ENCODE peak calls at places on chromosomes 12 and 14, in ten cellular contexts. H, N, T, W, O, U, Z, I, F and J are unnamed samples. For H3K27me3, the result is how much of the 10 kb centered on the place peaks cover.

GRCh38 chr12:125005652-125006051 is 12.2 kb downstream of the BRI3BP start:
- DNase-seq in H (no peak), N (no peak), T (no peak), W (no peak), O (no peak), U (no peak), Z (no peak), I (no peak), F (no peak), J (no peak)

GRCh38 chr12:123101467-123102004 is 49.4 kb downstream of the PITPNM2 start:
- DNase-seq in H (no peak), N (no peak), T (no peak), W (no peak), O (no peak), U (no peak), Z (no peak), I (no peak), F (no peak), J (no peak)

GRCh38 chr12:69966409-69966808 is 141.4 kb downstream of the MYRFL start:
- DNase-seq in H (peak), N (peak), T (no peak), W (no peak), O (peak), U (peak), Z (peak), I (peak), F (peak), J (peak)

GRCh38 chr12:12331244-12331771 is 18.7 kb downstream of the MANSC1 start:
- DNase-seq in H (no peak), N (no peak), T (peak), W (no peak), O (peak), U (peak), Z (no peak), I (peak), F (no peak), J (no peak)

GRCh38 chr14:104436741-104437701 is 142.5 kb upstream of the C14orf180 start:
- DNase-seq in H (no peak), N (peak), T (no peak), W (no peak), O (no peak), U (no peak), Z (peak), I (no peak), F (no peak), J (no peak)

GRCh38 chr14:36057452-36058142 is 118.9 kb downstream of the PTCSC3 start:
- DNase-seq in H (no peak), N (no peak), T (no peak), W (no peak), O (no peak), U (peak), Z (no peak), I (no peak), F (peak), J (peak)

GRCh38 chr12:122895290-122895689 is 634 bp downstream of the VPS37B start:
- DNase-seq in H (no peak), N (no peak), T (no peak), W (no peak), O (no peak), U (no peak), Z (no peak), I (no peak), F (no peak), J (no peak)

GRCh38 chr12:59946635-59947034 is 350.8 kb downstream of the SLC16A7 start:
- DNase-seq in H (no peak), N (no peak), T (no peak), W (no peak), O (no peak), U (no peak), Z (no peak), I (no peak), F (no peak), J (no peak)

GRCh38 chr12:124098101-124098757 is 125.2 kb downstream of the ZNF664 start:
- DNase-seq in H (no peak), N (no peak), T (peak), W (no peak), O (no peak), U (no peak), Z (no peak), I (no peak), F (no peak), J (no peak)

GRCh38 chr14:84399296-84399910 is 1130.5 kb upstream of the FLRT2 start:
- DNase-seq in H (no peak), N (no peak), T (no peak), W (no peak), O (no peak), U (no peak), Z (no peak), I (no peak), F (no peak), J (no peak)

GRCh38 chr14:91858536-91859275 is 8.6 kb downstream of the TC2N start:
- DNase-seq in H (peak), N (no peak), T (no peak), W (no peak), O (peak), U (no peak), Z (no peak), I (peak), F (peak), J (peak)

GRCh38 chr12:97148941-97149559 is 242.0 kb downstream of the NEDD1 start:
- DNase-seq in H (no peak), N (no peak), T (peak), W (peak), O (peak), U (no peak), Z (peak), I (peak), F (peak), J (peak)

GRCh38 chr14:32601908-32602307 is 272.8 kb downstream of the AKAP6 start:
- DNase-seq in H (no peak), N (no peak), T (no peak), W (no peak), O (no peak), U (peak), Z (no peak), I (no peak), F (no peak), J (no peak)

GRCh38 chr14:60643443-60644402 is 5.6 kb downstream of the SIX1 start:
- DNase-seq in H (no peak), N (no peak), T (peak), W (no peak), O (peak), U (no peak), Z (no peak), I (no peak), F (no peak), J (peak)
- H3K27me3 ChIP-seq in H (under half), N (under half), T (half or more), W (under half), O (half or more), U (half or more), Z (half or more), I (under half), F (under half), J (under half)

DNA sequence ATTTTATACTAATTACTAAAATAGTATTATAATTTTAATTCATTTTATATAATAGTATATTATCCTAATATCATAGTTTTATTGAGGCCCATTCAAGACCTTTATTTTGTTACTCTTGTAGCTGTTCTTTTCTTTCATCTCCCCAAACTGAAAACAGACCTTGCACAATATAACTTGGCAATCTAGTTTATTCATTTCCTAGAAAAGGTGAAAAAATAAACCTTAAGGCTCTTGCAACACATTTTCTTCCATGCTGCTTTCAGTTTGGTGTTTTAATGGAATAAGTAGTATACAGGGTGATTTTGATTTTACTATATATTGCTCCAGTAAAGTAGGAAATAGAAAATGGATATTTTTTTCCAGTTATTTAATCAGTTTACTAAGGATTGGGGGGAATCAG is 174.0 kb downstream of the SLC2A13 start:
- DNase-seq in H (no peak), N (no peak), T (no peak), W (no peak), O (no peak), U (no peak), Z (no peak), I (no peak), F (no peak), J (no peak)
- TF ChIP-seq CTCF in H (no peak), N (no peak), T (no peak), W (no peak), O (no peak), U (no peak), Z (no peak), I (no peak), F (no peak), J (no peak)

GRCh38 chr12:132423251-132424117 is 66.5 kb upstream of the FBRSL1 start:
- DNase-seq in H (no peak), N (no peak), T (peak), W (peak), O (no peak), U (no peak), Z (no peak), I (no peak), F (no peak), J (no peak)

GRCh38 chr12:132422057-132423043 is 67.6 kb upstream of the FBRSL1 start:
- DNase-seq in H (no peak), N (no peak), T (peak), W (no peak), O (no peak), U (no peak), Z (no peak), I (no peak), F (no peak), J (no peak)

GRCh38 chr12:132424811-132425210 is 65.1 kb upstream of the FBRSL1 start:
- DNase-seq in H (no peak), N (no peak), T (no peak), W (no peak), O (no peak), U (no peak), Z (no peak), I (no peak), F (no peak), J (no peak)

GRCh38 chr12:132426349-132427176 is 63.4 kb upstream of the FBRSL1 start:
- DNase-seq in H (no peak), N (no peak), T (no peak), W (no peak), O (no peak), U (no peak), Z (no peak), I (no peak), F (no peak), J (no peak)

DNA sequence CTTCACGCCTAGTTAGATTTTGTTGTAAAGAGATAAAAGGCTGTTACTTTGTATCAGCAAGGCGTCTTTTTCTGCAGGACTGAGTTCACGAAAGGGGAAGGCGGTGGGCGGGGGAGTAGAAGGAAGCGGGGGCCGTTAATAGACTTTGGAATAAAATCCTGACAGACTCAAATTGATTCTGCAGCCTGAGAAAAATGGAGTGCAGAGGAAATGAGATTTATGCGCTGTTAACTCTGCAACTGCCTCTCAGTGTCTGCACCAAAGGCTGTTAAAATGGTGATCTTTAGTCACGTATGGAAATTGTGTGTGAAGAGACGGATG is 65.9 kb upstream of the FBRSL1 start:
- DNase-seq in H (no peak), N (no peak), T (peak), W (no peak), O (no peak), U (no peak), Z (no peak), I (no peak), F (no peak), J (no peak)
- H3K27me3 ChIP-seq in H (half or more), N (half or more), T (half or more), W (under half), O (under half), U (under half), Z (half or more), I (half or more), F (under half), J (under half)

GRCh38 chr14:93106541-93107156 is 9.1 kb downstream of the ITPK1 start:
- DNase-seq in H (no peak), N (no peak), T (no peak), W (no peak), O (no peak), U (no peak), Z (no peak), I (no peak), F (no peak), J (no peak)

GRCh38 chr14:93107383-93107782 is 8.3 kb downstream of the ITPK1 start:
- DNase-seq in H (no peak), N (no peak), T (no peak), W (no peak), O (no peak), U (no peak), Z (no peak), I (no peak), F (no peak), J (no peak)

GRCh38 chr14:93110856-93111419 is 4.8 kb downstream of the ITPK1 start:
- DNase-seq in H (no peak), N (no peak), T (no peak), W (no peak), O (no peak), U (no peak), Z (no peak), I (no peak), F (no peak), J (no peak)

GRCh38 chr14:93108105-93108504 is 7.6 kb downstream of the ITPK1 start:
- DNase-seq in H (no peak), N (no peak), T (no peak), W (no peak), O (no peak), U (no peak), Z (no peak), I (no peak), F (no peak), J (no peak)

DNA sequence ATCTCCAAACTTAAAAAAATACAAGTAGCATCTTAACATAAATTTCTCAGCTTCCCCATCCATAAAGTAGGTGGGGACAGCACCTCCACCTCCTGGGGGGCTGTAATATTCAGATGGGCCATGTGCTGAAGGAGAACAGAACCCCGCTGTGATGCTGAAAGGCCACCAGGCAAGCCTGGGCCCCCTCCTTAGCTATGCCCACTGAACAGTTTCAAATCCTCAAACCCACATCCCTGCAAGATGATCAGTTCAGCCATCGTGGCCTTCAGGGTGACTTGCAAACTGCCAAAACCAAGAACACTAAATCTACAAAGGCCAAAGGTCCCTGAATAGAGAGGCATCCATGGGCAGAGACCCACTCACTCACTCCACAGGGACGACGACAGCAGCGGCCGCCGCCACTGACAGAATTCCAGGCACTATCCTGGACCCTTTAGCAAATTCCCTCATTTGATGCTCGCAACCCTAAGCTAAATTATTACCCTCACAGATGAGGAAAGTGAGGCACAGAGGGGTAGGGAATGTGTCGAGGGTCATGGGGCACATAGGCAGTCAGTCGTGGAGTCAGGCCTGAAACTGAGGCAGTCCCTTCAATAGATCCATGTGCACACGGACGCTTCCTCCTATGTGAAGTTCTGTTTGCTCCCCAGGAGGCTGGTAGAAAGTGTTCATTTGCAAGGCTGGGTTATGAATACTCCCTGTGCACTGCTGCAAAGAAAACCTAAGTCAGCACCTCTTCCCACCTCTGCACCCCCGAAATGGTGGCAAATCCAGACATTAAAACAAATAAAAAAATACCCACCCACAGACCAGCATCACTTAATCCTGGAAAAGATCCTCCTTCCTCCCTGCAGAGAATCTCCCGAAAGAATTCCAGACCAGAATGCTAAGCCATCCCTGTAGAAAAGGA is 5.9 kb downstream of the ITPK1 start:
- DNase-seq in H (no peak), N (no peak), T (no peak), W (no peak), O (no peak), U (no peak), Z (no peak), I (no peak), F (no peak), J (no peak)
- TF ChIP-seq CTCF in H (no peak), N (no peak), T (no peak), W (no peak), O (no peak), U (no peak), Z (no peak), I (no peak), F (no peak), J (no peak)

GRCh38 chr14:34223302-34224150 is 238.5 kb downstream of the SPTSSA start:
- DNase-seq in H (no peak), N (no peak), T (peak), W (no peak), O (no peak), U (no peak), Z (no peak), I (no peak), F (peak), J (no peak)

GRCh38 chr14:34220311-34220710 is 241.7 kb downstream of the SPTSSA start:
- DNase-seq in H (no peak), N (no peak), T (no peak), W (no peak), O (no peak), U (no peak), Z (no peak), I (no peak), F (no peak), J (peak)

GRCh38 chr14:34220921-34221320 is 241.1 kb downstream of the SPTSSA start:
- DNase-seq in H (no peak), N (no peak), T (peak), W (no peak), O (no peak), U (no peak), Z (no peak), I (no peak), F (no peak), J (no peak)

GRCh38 chr14:34222867-34223266 is 239.2 kb downstream of the SPTSSA start:
- DNase-seq in H (no peak), N (no peak), T (no peak), W (no peak), O (no peak), U (no peak), Z (no peak), I (no peak), F (no peak), J (no peak)

DNA sequence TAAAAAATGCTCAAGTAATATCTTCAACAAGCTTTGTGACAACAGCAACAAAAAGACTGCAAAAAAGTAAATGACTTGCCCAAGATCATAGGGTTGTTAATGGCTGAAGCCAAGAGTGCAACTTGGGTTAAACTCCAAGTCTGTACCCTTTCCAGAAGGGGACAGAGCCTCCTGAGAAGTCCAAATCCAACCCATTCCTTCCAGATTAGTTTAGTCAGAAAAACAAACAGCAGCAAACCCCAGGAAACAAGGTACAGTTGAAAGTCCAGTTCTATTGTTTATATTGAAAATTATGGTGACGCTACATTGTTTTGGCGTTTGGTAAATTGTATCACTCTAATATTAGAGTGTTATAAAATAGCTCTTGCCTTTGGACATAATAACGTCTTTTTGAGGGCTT is 239.9 kb downstream of the SPTSSA start:
- DNase-seq in H (no peak), N (no peak), T (no peak), W (no peak), O (no peak), U (no peak), Z (no peak), I (no peak), F (peak), J (no peak)
- H3K27me3 ChIP-seq in H (under half), N (under half), T (under half), W (under half), O (under half), U (under half), Z (under half), I (under half), F (under half), J (under half)

DNA sequence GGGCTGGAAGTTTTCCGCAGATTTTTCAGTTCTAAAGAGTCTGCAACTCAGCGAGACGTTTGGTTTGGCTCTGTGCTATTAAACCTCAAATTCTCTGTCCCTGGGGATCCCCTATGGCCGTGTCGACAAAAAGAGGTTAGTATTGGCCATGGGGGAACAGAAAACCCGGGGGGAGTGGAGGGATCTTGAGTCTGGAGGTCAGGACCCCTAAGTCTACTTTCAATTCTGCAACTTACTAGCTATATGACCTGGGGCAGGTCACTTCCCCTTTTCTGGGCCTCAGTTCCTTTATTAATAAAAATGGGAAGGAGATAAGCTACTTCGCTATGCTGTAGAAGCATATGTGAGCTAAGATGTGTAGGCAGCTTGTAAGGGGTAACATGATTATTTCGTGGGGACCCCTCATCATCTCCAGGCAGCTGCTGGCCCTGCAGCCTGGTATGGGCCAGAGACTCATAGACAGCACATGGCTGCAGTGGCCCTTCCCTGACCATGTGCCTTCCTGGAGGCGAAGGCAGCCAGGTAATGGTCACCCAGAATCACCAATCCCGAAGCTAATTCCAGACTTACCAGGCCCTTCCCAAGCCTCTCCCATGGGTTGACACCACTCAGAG is 8.6 kb downstream of the ASB2 start:
- DNase-seq in H (no peak), N (no peak), T (no peak), W (peak), O (no peak), U (no peak), Z (no peak), I (no peak), F (no peak), J (no peak)
- TF ChIP-seq CTCF in H (no peak), N (no peak), T (no peak), W (no peak), O (no peak), U (no peak), Z (no peak), I (no peak), F (no peak), J (no peak)

GRCh38 chr12:130574402-130574801 is 141.7 kb downstream of the RIMBP2 start:
- DNase-seq in H (no peak), N (no peak), T (no peak), W (peak), O (no peak), U (no peak), Z (no peak), I (no peak), F (no peak), J (no peak)
- H3K27me3 ChIP-seq in H (under half), N (under half), T (under half), W (under half), O (under half), U (under half), Z (under half), I (under half), F (under half), J (under half)

DNA sequence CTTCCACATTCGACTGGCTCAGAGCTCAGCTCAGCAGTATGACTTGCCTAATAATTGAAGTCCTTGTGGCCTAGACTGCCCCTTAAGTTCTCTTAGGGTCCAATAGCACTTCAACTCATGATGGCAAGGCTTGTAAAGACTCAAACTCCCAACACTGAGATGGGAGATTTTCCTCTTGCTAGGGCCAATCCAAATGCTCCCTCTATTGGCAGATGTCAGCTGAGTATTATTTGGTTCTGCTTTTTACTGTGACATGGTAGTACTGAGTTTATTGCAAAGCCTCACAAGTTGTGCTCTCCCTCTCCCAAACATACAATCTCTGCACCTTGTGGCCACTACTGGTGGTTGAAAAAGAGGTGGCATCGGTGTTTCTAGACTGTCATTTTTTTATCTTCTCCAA is 164.2 kb downstream of the ALG10 start:
- DNase-seq in H (no peak), N (no peak), T (no peak), W (no peak), O (no peak), U (no peak), Z (no peak), I (no peak), F (peak), J (no peak)
- TF ChIP-seq CTCF in H (no peak), N (no peak), T (no peak), W (no peak), O (no peak), U (no peak), Z (peak), I (no peak), F (peak), J (no peak)